ENCODE peak calls at places on chromosome 1, in five cellular contexts. R is astrocyte of the hippocampus; N is effector memory CD8-positive, alpha-beta T cell; U is CD4-positive, CD25-positive, alpha-beta regulatory T cell; W is kidney glomerular epithelial cell. Q is an unnamed sample.

GRCh38 chr1:2791027-2791760 is 10.3 kb downstream of the TTC34 start:
- DNase-seq in R (no peak), N (no peak), U (no peak), W (no peak), Q (no peak)

GRCh38 chr1:210568631-210569030 is 239.9 kb downstream of the HHAT start:
- DNase-seq in R (no peak), N (no peak), U (no peak), W (no peak), Q (no peak)

GRCh38 chr1:163169553-163169952 is 33.2 kb downstream of the RGS5 start:
- DNase-seq in R (no peak), N (no peak), U (no peak), W (no peak), Q (no peak)

GRCh38 chr1:211551628-211552465 is 27.1 kb downstream of the SLC30A1 start:
- DNase-seq in R (peak), N (no peak), U (no peak), W (peak), Q (peak)

GRCh38 chr1:27616441-27616840 is 12.5 kb upstream of the AHDC1 start:
- DNase-seq in R (no peak), N (no peak), U (no peak), W (no peak), Q (no peak)

GRCh38 chr1:29592731-29593130 is 356.4 kb downstream of the PTPRU start:
- DNase-seq in R (no peak), N (no peak), U (no peak), W (no peak), Q (no peak)

GRCh38 chr1:11357291-11357690 is 84.3 kb downstream of the UBIAD1 start:
- DNase-seq in R (no peak), N (no peak), U (no peak), W (no peak), Q (no peak)

GRCh38 chr1:216824511-216824910 is 101.3 kb upstream of the ESRRG start:
- DNase-seq in R (no peak), N (no peak), U (no peak), W (peak), Q (no peak)

GRCh38 chr1:30600258-30600657 is 123.1 kb downstream of the MATN1 start:
- DNase-seq in R (no peak), N (no peak), U (no peak), W (no peak), Q (no peak)

GRCh38 chr1:25556791-25557476 is 13.5 kb downstream of the LDLRAP1 start:
- DNase-seq in R (peak), N (peak), U (peak), W (no peak), Q (no peak)

GRCh38 chr1:21666572-21667320 is 2.4 kb downstream of the RAP1GAP start:
- DNase-seq in R (no peak), N (no peak), U (no peak), W (no peak), Q (no peak)

GRCh38 chr1:110049801-110050601 is 15.6 kb downstream of the STRIP1 start:
- DNase-seq in R (no peak), N (no peak), U (no peak), W (no peak), Q (no peak)

GRCh38 chr1:37391181-37391949 is 83.0 kb upstream of the ZC3H12A start:
- DNase-seq in R (no peak), N (no peak), U (no peak), W (no peak), Q (no peak)

GRCh38 chr1:201408815-201409200 is 9.7 kb upstream of the LAD1 start:
- DNase-seq in R (no peak), N (no peak), U (no peak), W (no peak), Q (no peak)

GRCh38 chr1:109570414-109570813 is 22.0 kb downstream of the GNAI3 start:
- DNase-seq in R (peak), N (no peak), U (no peak), W (no peak), Q (no peak)

GRCh38 chr1:160657477-160657820 is 10.6 kb upstream of the SLAMF1 start:
- DNase-seq in R (no peak), N (no peak), U (no peak), W (no peak), Q (no peak)

GRCh38 chr1:48644950-48645605 is 131.6 kb downstream of the BEND5 start:
- DNase-seq in R (peak), N (no peak), U (no peak), W (no peak), Q (no peak)

GRCh38 chr1:9792156-9793042 is 31.4 kb downstream of the CLSTN1 start:
- DNase-seq in R (peak), N (no peak), U (no peak), W (peak), Q (peak)

GRCh38 chr1:222654849-222655248 is 37.0 kb downstream of the MIA3 start:
- DNase-seq in R (peak), N (peak), U (peak), W (no peak), Q (peak)

GRCh38 chr1:29426701-29427279 is 190.5 kb downstream of the PTPRU start:
- DNase-seq in R (no peak), N (no peak), U (no peak), W (no peak), Q (no peak)

GRCh38 chr1:221723018-221723917 is 18.6 kb downstream of the DUSP10 start:
- DNase-seq in R (no peak), N (no peak), U (no peak), W (no peak), Q (peak)

GRCh38 chr1:222886194-222887126 is 71.6 kb downstream of the DISP1 start:
- DNase-seq in R (no peak), N (no peak), U (peak), W (no peak), Q (no peak)

GRCh38 chr1:100458925-100459814 is 78.8 kb upstream of the GPR88 start:
- DNase-seq in R (peak), N (peak), U (peak), W (peak), Q (peak)

GRCh38 chr1:8017495-8018310 is 8.4 kb downstream of the ERRFI1 start:
- DNase-seq in R (peak), N (no peak), U (no peak), W (peak), Q (peak)

Q was measured in astrocyte of the spinal cord.